ENCODE peak calls at places on chromosome 13, in nine cellular contexts. V, P, G, S, L, T, H, N and Y are unnamed samples.

GRCh38 chr13:57075588-57075987 is 65.1 kb upstream of the PRR20A start:
- DNase-seq in L (no peak), N (no peak), P (no peak), S (no peak), H (no peak), G (no peak), V (no peak), T (no peak), Y (no peak)

GRCh38 chr13:101121608-101122007 is 294.7 kb downstream of the NALCN start:
- DNase-seq in V (no peak), G (no peak), L (no peak), N (no peak), T (no peak), S (no peak), P (no peak), H (no peak), Y (no peak)

GRCh38 chr13:28045861-28046260 is 54.5 kb downstream of the FLT3 start:
- DNase-seq in H (no peak), N (no peak), T (no peak), P (no peak), V (no peak), S (no peak), L (no peak), G (no peak), Y (no peak)

GRCh38 chr13:111954681-111955411 is 112.1 kb upstream of the SOX1 start:
- DNase-seq in T (no peak), S (no peak), L (no peak), N (no peak), G (no peak), V (no peak), H (no peak), P (peak), Y (no peak)

GRCh38 chr13:19957320-19958118 is 1.0 kb upstream of the ZMYM2 start:
- DNase-seq in S (peak), N (peak), T (peak), V (peak), G (peak), H (peak), P (no peak), L (peak), Y (peak)

GRCh38 chr13:113855012-113855921 is 8.6 kb downstream of the GAS6 start:
- DNase-seq in L (no peak), H (no peak), P (no peak), T (no peak), G (no peak), S (no peak), V (no peak), N (peak), Y (peak)

GRCh38 chr13:80276371-80277289 is 64.3 kb downstream of the SPRY2 start:
- DNase-seq in S (no peak), P (peak), H (peak), G (peak), N (no peak), L (no peak), T (no peak), V (no peak), Y (no peak)

GRCh38 chr13:68176486-68176885 is 946.4 kb upstream of the PCDH9 start:
- DNase-seq in T (no peak), L (no peak), G (no peak), S (no peak), V (no peak), H (peak), P (no peak), N (no peak), Y (no peak)

GRCh38 chr13:93549326-93549855 is 322.8 kb downstream of the GPC6 start:
- DNase-seq in L (no peak), G (no peak), N (no peak), T (no peak), S (no peak), H (no peak), P (no peak), V (no peak), Y (no peak)

GRCh38 chr13:71758823-71759222 is 108.2 kb downstream of the DACH1 start:
- DNase-seq in V (no peak), T (no peak), N (no peak), P (no peak), G (no peak), S (no peak), H (no peak), L (no peak), Y (no peak)

GRCh38 chr13:77719128-77719527 is 21.6 kb downstream of the SLAIN1 start:
- DNase-seq in S (no peak), N (no peak), G (no peak), T (no peak), P (no peak), V (no peak), H (no peak), L (no peak), Y (no peak)

GRCh38 chr13:102333320-102334181 is 68.3 kb downstream of the FGF14 start:
- DNase-seq in H (no peak), T (no peak), P (no peak), G (no peak), L (no peak), N (no peak), V (no peak), S (no peak), Y (no peak)

GRCh38 chr13:79459906-79460305 is 21.0 kb upstream of the NDFIP2 start:
- DNase-seq in S (no peak), N (no peak), H (peak), P (no peak), T (no peak), G (no peak), V (no peak), L (no peak), Y (no peak)

GRCh38 chr13:62337109-62337880 is 921.6 kb upstream of the PCDH20 start:
- DNase-seq in G (no peak), P (no peak), T (no peak), S (no peak), N (no peak), L (no peak), H (no peak), V (no peak), Y (no peak)

GRCh38 chr13:58712191-58712590 is 1080.6 kb downstream of the PCDH17 start:
- DNase-seq in S (no peak), N (no peak), G (no peak), V (no peak), H (no peak), P (no peak), L (no peak), T (no peak), Y (no peak)

GRCh38 chr13:74920945-74921725 is 560.8 kb downstream of the TBC1D4 start:
- DNase-seq in V (no peak), L (no peak), S (no peak), N (no peak), G (no peak), T (no peak), H (no peak), P (no peak), Y (no peak)

GRCh38 chr13:44566601-44567000 is 9.5 kb downstream of the TSC22D1 start:
- DNase-seq in G (no peak), S (no peak), V (no peak), T (no peak), P (no peak), H (no peak), L (no peak), N (no peak), Y (no peak)
- H3K27ac ChIP-seq in G (no peak), S (no peak), V (no peak), T (no peak), P (no peak), H (no peak), L (no peak), N (no peak), Y (no peak)

GRCh38 chr13:40343550-40344269 is 322.7 kb downstream of the FOXO1 start:
- DNase-seq in H (no peak), V (no peak), L (no peak), S (no peak), N (no peak), T (no peak), G (no peak), P (no peak), Y (no peak)
- H3K27ac ChIP-seq in H (no peak), V (no peak), L (no peak), S (no peak), N (no peak), T (no peak), G (no peak), P (no peak), Y (no peak)

GRCh38 chr13:25175026-25175425 is 2.9 kb upstream of the AMER2 start:
- DNase-seq in N (no peak), P (no peak), L (no peak), S (no peak), H (no peak), V (no peak), G (no peak), T (no peak), Y (no peak)

GRCh38 chr13:25175431-25175830 is 3.3 kb upstream of the AMER2 start:
- DNase-seq in G (no peak), N (no peak), H (no peak), V (no peak), L (no peak), S (no peak), T (no peak), P (no peak), Y (no peak)

GRCh38 chr13:25177636-25178035 is 5.5 kb upstream of the AMER2 start:
- DNase-seq in H (no peak), N (no peak), V (no peak), S (no peak), G (no peak), L (no peak), T (no peak), P (no peak), Y (no peak)

GRCh38 chr13:25178070-25178469 is 6.0 kb upstream of the AMER2 start:
- DNase-seq in V (no peak), L (no peak), P (no peak), G (no peak), N (no peak), T (no peak), S (no peak), H (no peak), Y (no peak)

GRCh38 chr13:25177012-25177411 is 4.9 kb upstream of the AMER2 start:
- DNase-seq in H (no peak), L (no peak), G (no peak), V (no peak), T (no peak), N (no peak), P (no peak), S (no peak), Y (no peak)
- H3K27ac ChIP-seq in H (no peak), L (no peak), G (no peak), V (no peak), T (no peak), N (no peak), P (no peak), S (no peak), Y (no peak)

DNA sequence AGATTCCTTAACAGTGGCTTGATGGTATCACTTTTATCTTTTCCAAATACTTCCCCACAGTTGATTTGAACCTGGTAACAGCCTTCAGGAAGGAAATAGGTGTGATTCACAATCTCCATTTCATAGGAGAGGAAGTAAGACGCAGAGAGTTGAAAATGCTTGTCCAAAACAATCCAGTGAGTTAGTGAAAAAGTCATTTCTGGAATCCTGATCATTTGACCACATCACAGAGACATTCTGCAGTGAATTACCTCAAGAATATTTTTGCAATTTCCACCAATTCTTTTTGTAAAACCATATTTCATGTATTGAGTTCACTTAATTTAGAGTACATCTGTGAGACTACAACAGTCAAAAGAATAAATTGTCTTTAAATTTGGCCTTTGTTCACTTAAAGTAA is 292.8 kb downstream of the DCLK1 start:
- DNase-seq in L (no peak), V (no peak), H (peak), G (no peak), T (no peak), P (peak), S (no peak), N (no peak), Y (no peak)
- H3K27ac ChIP-seq in L (no peak), V (no peak), H (no peak), G (no peak), T (no peak), P (peak), S (no peak), N (no peak), Y (no peak)

DNA sequence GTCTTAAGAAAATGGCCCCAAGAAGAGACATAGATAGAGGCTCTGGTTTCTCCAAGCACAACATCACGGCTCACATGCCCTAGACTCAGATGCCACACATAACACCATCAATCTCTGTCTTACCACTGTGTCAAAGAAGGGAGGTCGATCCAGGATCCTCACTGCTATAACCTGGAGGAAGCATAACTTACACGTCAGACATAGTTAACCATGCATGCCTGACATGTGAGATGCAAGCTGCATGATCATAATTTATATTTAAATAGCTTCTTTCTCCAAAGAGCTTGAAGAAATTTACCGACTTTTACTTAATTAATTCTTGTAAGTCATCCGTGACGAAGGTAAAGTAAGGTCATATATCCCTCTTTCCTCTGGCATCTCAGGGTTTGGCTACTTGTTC is 205.8 kb downstream of the LHFPL6 start:
- DNase-seq in P (no peak), N (no peak), V (no peak), S (no peak), G (no peak), H (no peak), L (no peak), T (no peak), Y (no peak)
- H3K27ac ChIP-seq in P (no peak), N (no peak), V (peak), S (no peak), G (no peak), H (no peak), L (peak), T (peak), Y (no peak)

DNA sequence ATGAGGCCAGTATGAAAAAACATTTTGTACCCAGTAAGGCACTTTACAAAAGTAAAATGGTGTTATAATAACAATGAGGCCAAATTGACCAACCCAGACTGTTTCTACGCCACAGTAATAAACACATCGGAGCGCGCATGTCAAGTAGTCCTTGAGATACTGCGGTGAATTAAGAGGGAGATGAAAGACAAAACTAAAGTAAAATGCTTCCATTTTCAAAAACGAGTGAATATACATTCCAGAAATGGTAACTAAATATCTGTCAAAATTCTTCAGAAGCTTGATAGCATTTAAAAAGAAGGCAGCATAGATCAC is 19.0 kb downstream of the N4BP2L1 start:
- DNase-seq in G (no peak), P (peak), H (no peak), S (no peak), V (no peak), L (no peak), N (no peak), T (no peak), Y (no peak)
- H3K27ac ChIP-seq in G (no peak), P (no peak), H (no peak), S (no peak), V (no peak), L (no peak), N (no peak), T (no peak), Y (no peak)

DNA sequence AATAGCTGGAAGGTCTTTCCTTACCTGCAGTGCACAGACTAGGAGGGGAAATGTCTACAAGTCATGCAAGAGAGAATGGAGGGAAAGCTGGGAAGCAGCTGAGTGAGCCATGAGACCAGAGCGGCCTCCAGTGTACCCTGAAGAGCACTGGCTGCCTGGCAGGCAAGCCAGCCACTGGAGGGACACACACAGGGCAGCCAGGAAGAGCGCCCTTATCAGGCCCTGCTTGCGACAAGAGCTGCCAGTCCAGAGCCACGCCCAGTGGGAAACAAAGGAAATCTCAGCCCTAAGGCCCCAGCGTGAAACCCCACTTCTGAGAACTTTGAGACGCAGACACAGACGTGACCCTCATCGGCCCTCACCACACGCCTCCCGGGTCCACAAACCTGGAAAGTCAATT is 105.0 kb downstream of the STK24 start:
- DNase-seq in T (no peak), V (no peak), N (no peak), H (no peak), S (peak), L (no peak), G (peak), P (peak), Y (peak)
- H3K27ac ChIP-seq in T (no peak), V (no peak), N (no peak), H (no peak), S (no peak), L (no peak), G (peak), P (no peak), Y (no peak)

DNA sequence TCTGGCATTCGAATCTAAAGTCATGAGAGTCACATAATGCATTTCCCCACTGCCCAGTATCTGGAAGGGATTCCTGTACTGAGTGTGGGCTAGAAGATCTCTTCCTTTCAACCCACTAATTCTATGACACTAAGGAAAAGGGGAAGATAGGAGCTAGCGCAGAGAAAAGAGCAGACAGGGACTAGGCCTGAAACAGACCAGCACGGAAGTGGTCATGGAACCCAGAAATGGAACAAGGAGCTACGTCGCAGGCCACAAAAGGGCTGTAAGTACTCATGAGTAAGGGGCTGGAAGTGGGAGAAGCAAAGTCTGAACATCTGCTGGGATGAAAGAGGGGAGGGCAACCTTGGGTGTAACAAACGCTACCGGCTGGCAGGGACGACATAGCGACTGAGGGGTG is 8.6 kb downstream of the ABCC4 start:
- DNase-seq in S (no peak), L (no peak), H (no peak), T (no peak), P (no peak), V (no peak), G (no peak), N (no peak), Y (no peak)
- H3K27ac ChIP-seq in S (no peak), L (no peak), H (no peak), T (no peak), P (no peak), V (no peak), G (peak), N (no peak), Y (no peak)

GRCh38 chr13:109779876-109780516 is 6.4 kb downstream of the IRS2 start:
- DNase-seq in G (no peak), H (no peak), N (no peak), L (no peak), T (no peak), V (no peak), S (no peak), P (no peak), Y (no peak)
- H3K27ac ChIP-seq in G (peak), H (no peak), N (no peak), L (no peak), T (no peak), V (peak), S (no peak), P (no peak), Y (no peak)